ENCODE peak calls at places on chromosome 16, in seven cellular contexts. I is uterus; K is cardiac muscle cell; X is mesendoderm; A is ovary; Q is HCT116; J is effector memory CD4-positive, alpha-beta T cell. W is an unnamed sample.

GRCh38 chr16:35298460-35299243 is 1839.2 kb downstream of the TP53TG3F start:
- DNase-seq in Q (no peak), J (no peak), X (no peak), K (no peak), I (no peak), A (no peak), W (no peak)

GRCh38 chr16:9596788-9597187 is 505.3 kb downstream of the HAPSTR1 start:
- DNase-seq in Q (no peak), X (peak; percentile 56), A (no peak), K (no peak), I (no peak), J (no peak), W (no peak)

GRCh38 chr16:12260647-12261262 is 284.2 kb downstream of the SNX29 start:
- DNase-seq in X (peak; percentile 85), A (peak; percentile 56), J (no peak), Q (peak; percentile 36), I (no peak), K (peak; percentile 50), W (no peak)

GRCh38 chr16:46765050-46765449 is 16.9 kb upstream of the MYLK3 start:
- DNase-seq in J (no peak), K (peak; percentile 86), Q (no peak), X (no peak), A (no peak), I (no peak), W (no peak)

GRCh38 chr16:17937003-17937402 is 399.5 kb downstream of the NPIPA8 start:
- DNase-seq in I (no peak), A (no peak), Q (no peak), K (no peak), J (no peak), X (no peak), W (no peak)

GRCh38 chr16:72664480-72665408 is 383.2 kb downstream of the ZFHX3 start:
- DNase-seq in I (peak; percentile 96), K (peak; percentile 99), Q (peak; percentile 98), A (peak; percentile 96), J (peak; percentile 86), X (peak; percentile 99), W (peak; percentile 97)

GRCh38 chr16:85475233-85475632 is 137.9 kb upstream of the GSE1 start:
- DNase-seq in X (no peak), Q (no peak), I (peak; percentile 58), J (no peak), A (peak; percentile 42), K (no peak), W (no peak)

GRCh38 chr16:20611975-20612471 is 35.9 kb upstream of the ACSM2B start:
- DNase-seq in A (peak; percentile 69), J (no peak), I (peak; percentile 65), X (no peak), K (peak; percentile 40), Q (no peak), W (peak; percentile 64)

GRCh38 chr16:81645303-81645702 is 133.8 kb upstream of the PLCG2 start:
- DNase-seq in X (peak; percentile 85), J (no peak), K (peak; percentile 83), I (peak; percentile 56), A (no peak), Q (no peak), W (peak; percentile 63)

GRCh38 chr16:72612271-72612670 is 435.7 kb downstream of the ZFHX3 start:
- DNase-seq in X (no peak), A (no peak), J (no peak), I (no peak), K (peak; percentile 33), Q (no peak), W (no peak)

GRCh38 chr16:364595-365491 is 5.5 kb downstream of the MRPL28 start:
- DNase-seq in Q (no peak), K (no peak), X (no peak), A (no peak), J (no peak), I (no peak), W (no peak)

GRCh38 chr16:58491-59439 is 5.1 kb downstream of the SNRNP25 start:
- DNase-seq in I (no peak), X (no peak), K (no peak), Q (no peak), A (no peak), J (no peak), W (no peak)

GRCh38 chr16:27235938-27236245 is 32.6 kb downstream of the KDM8 start:
- DNase-seq in I (no peak), K (no peak), A (no peak), J (no peak), Q (no peak), X (no peak), W (no peak)

GRCh38 chr16:81415757-81416156 is 28.9 kb upstream of the CMIP start:
- DNase-seq in I (no peak), X (peak; percentile 84), K (no peak), Q (no peak), A (no peak), J (no peak), W (no peak)

GRCh38 chr16:30185683-30186421 is 2.5 kb downstream of the CORO1A start:
- DNase-seq in A (peak; percentile 27), K (no peak), Q (no peak), X (no peak), I (peak; percentile 30), J (peak; percentile 68), W (peak; percentile 57)

GRCh38 chr16:35564148-35564547 is 2104.7 kb downstream of the TP53TG3F start:
- DNase-seq in J (no peak), Q (no peak), I (no peak), X (no peak), A (no peak), K (no peak), W (no peak)

GRCh38 chr16:86142801-86143236 is 243.9 kb downstream of the IRF8 start:
- DNase-seq in J (no peak), K (no peak), I (no peak), X (no peak), Q (no peak), A (no peak), W (no peak)

GRCh38 chr16:27951752-27952151 is 111.8 kb downstream of the GSG1L start:
- DNase-seq in I (no peak), Q (no peak), A (no peak), K (peak; percentile 11), J (no peak), X (no peak), W (no peak)

GRCh38 chr16:4372315-4372577 is 598 bp downstream of the VASN start:
- DNase-seq in K (no peak), I (no peak), J (no peak), A (peak; percentile 61), X (no peak), Q (no peak), W (no peak)
- H3K4me1 ChIP-seq in K (peaks cover 41% of the 10 kb centered on the region), I (peaks cover 23% of the 10 kb centered on the region), J (peaks cover 34% of the 10 kb centered on the region), A (peaks cover 46% of the 10 kb centered on the region), X (peaks cover 19% of the 10 kb centered on the region), Q (peaks cover 44% of the 10 kb centered on the region), W (peaks cover 48% of the 10 kb centered on the region)

DNA sequence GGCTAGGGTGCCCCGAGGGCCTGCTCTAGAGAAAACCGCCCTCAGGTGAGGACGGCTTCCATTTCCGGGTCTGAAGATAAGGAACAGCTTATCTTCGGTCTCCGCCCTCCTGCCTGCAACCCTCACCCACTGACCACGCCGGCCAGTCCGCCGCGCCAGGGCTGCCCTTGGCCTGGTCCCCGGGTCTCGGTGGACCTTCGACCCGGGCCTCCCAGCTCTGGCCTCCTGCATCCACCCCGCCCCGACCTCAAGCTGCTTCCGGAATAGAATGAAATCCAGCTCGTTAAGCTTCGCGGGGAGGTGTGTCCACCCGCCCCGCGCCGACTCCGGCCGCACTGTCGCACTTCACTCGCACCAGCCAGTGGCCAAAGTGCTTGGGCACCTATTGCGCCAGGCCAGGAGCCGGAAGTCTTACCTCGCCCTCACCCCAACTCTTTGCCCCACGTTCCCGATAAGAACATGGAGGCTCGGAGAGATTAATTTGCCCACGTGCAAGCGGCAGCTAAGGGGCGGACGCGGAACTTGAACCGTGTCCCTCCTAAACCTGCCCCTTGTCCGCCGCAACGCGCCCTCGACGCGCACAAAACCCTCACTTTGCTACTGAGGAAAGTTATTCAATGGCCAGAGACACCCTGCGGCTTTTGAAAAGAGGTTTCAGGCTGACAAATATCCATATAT is 742 bp upstream of the MMP15 start:
- DNase-seq in A (peak; percentile 31), J (no peak), X (peak; percentile 84), I (no peak), Q (peak; percentile 56), K (peak; percentile 25), W (peak; percentile 76)
- H3K4me1 ChIP-seq in A (peaks cover 11% of the 10 kb centered on the region), J (peaks cover 21% of the 10 kb centered on the region), X (peaks cover 32% of the 10 kb centered on the region), I (peaks cover 12% of the 10 kb centered on the region), Q (peaks cover 29% of the 10 kb centered on the region), K (peaks cover 50% of the 10 kb centered on the region), W (peaks cover 13% of the 10 kb centered on the region)

GRCh38 chr16:69326172-69326873 is 4.1 kb downstream of the PDF start:
- DNase-seq in A (no peak), Q (no peak), J (no peak), K (no peak), I (no peak), X (no peak), W (no peak)

GRCh38 chr16:69324013-69324531 is 6.3 kb downstream of the PDF start:
- DNase-seq in K (no peak), J (no peak), I (peak; percentile 57), Q (no peak), X (no peak), A (peak; percentile 46), W (no peak)

GRCh38 chr16:69327585-69328310 is 2.6 kb downstream of the PDF start:
- DNase-seq in I (peak; percentile 8), A (no peak), Q (no peak), K (no peak), X (no peak), J (no peak), W (no peak)

GRCh38 chr16:69324585-69325253 is 5.7 kb downstream of the PDF start:
- DNase-seq in Q (no peak), A (no peak), J (no peak), K (no peak), I (no peak), X (no peak), W (no peak)

DNA sequence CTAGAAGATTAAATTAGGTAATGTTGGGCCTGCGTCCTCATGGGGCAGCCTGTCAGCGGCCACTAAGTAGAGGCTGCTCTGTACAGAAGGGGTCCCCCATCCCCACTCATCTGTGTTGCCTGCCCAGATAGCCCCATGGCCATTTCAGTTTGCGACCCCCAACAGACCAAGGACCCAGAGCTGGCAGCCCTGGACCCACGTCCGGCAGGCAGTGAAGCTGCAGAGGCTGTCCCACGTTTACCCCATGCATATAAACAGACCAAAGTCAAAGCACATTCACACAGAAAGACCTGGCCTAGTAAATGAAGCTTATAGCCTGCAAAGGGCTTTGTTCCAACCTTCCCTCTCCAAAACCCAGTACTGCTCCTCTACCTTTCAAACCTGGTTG is 4.6 kb downstream of the PDF start:
- DNase-seq in K (no peak), X (no peak), I (no peak), Q (no peak), J (no peak), A (no peak), W (no peak)
- H3K4me1 ChIP-seq in K (no peaks in the 10 kb centered on the region), X (peaks cover 7% of the 10 kb centered on the region), I (peaks cover 18% of the 10 kb centered on the region), Q (peaks cover 11% of the 10 kb centered on the region), J (peaks cover 17% of the 10 kb centered on the region), A (peaks cover 3% of the 10 kb centered on the region), W (peaks cover 19% of the 10 kb centered on the region)

GRCh38 chr16:70573451-70574121 is 50.0 kb downstream of the SF3B3 start:
- DNase-seq in X (peak; percentile 47), Q (no peak), I (no peak), K (peak; percentile 97), J (no peak), A (peak; percentile 45), W (no peak)
- H3K4me1 ChIP-seq in X (no peaks in the 10 kb centered on the region), Q (peaks cover 8% of the 10 kb centered on the region), I (no peaks in the 10 kb centered on the region), K (peaks cover 3% of the 10 kb centered on the region), J (no peaks in the 10 kb centered on the region), A (peaks cover 6% of the 10 kb centered on the region), W (peaks cover 19% of the 10 kb centered on the region)

GRCh38 chr16:11088432-11088794 is 144.0 kb downstream of the CLEC16A start:
- DNase-seq in X (no peak), Q (no peak), I (no peak), K (no peak), A (no peak), J (no peak), W (no peak)
- H3K4me1 ChIP-seq in X (peaks cover 6% of the 10 kb centered on the region), Q (peaks cover 84% of the 10 kb centered on the region), I (peaks cover 18% of the 10 kb centered on the region), K (peaks cover 17% of the 10 kb centered on the region), A (peaks cover 17% of the 10 kb centered on the region), J (peaks cover 26% of the 10 kb centered on the region), W (peaks cover 4% of the 10 kb centered on the region)

GRCh38 chr16:5776876-5777275 is 679.3 kb upstream of the EEF2KMT start:
- DNase-seq in Q (no peak), J (no peak), I (no peak), X (no peak), A (no peak), K (no peak), W (no peak)
- H3K4me1 ChIP-seq in Q (no peaks in the 10 kb centered on the region), J (no peaks in the 10 kb centered on the region), I (no peaks in the 10 kb centered on the region), X (no peaks in the 10 kb centered on the region), A (no peaks in the 10 kb centered on the region), K (no peaks in the 10 kb centered on the region), W (no peaks in the 10 kb centered on the region)